ENCODE peak calls at places on chromosomes 11 and 22, in five cellular contexts. T is OCI-LY7; J is CD8-positive, alpha-beta T cell; K is GM23338; N is A549. Q is an unnamed sample.
A peak's percentile ranks its signal among the peaks of the same experiment; 100 is the strongest.

GRCh38 chr11:43736502-43737193 is 56.1 kb downstream of the HSD17B12 start:
- DNase-seq in J (no peak), T (no peak), K (no peak), N (no peak), Q (no peak)

GRCh38 chr22:17929909-17930308 is 94.5 kb downstream of the MICAL3 start:
- DNase-seq in K (no peak), T (no peak), N (no peak), J (no peak), Q (no peak)

GRCh38 chr22:30947821-30948454 is 20.6 kb downstream of the MORC2 start:
- DNase-seq in N (no peak), T (peak; percentile 44), K (peak; percentile 48), J (no peak), Q (no peak)

GRCh38 chr11:12088047-12088481 is 22.3 kb upstream of the MICAL2 start:
- DNase-seq in N (no peak), K (no peak), J (no peak), T (no peak), Q (peak; percentile 69)

GRCh38 chr11:82775736-82776346 is 42.2 kb upstream of the FAM181B start:
- DNase-seq in N (peak; percentile 42), T (peak; percentile 51), K (peak; percentile 81), J (no peak), Q (no peak)

GRCh38 chr11:12626616-12627015 is 47.6 kb upstream of the TEAD1 start:
- DNase-seq in N (no peak), T (no peak), J (no peak), K (no peak), Q (no peak)

GRCh38 chr11:121321614-121322243 is 29.2 kb downstream of the SC5D start:
- DNase-seq in J (no peak), T (peak; percentile 83), K (peak; percentile 79), N (no peak), Q (peak; percentile 37)

GRCh38 chr22:22881116-22882032 is 6.2 kb upstream of the IGLL5 start:
- DNase-seq in T (peak; percentile 66), N (no peak), K (no peak), J (peak; percentile 41), Q (no peak)

GRCh38 chr11:12170984-12171383 is 60.6 kb downstream of the MICAL2 start:
- DNase-seq in T (no peak), N (no peak), K (no peak), J (no peak), Q (no peak)

GRCh38 chr22:39908737-39909136 is 7.9 kb downstream of the GRAP2 start:
- DNase-seq in T (no peak), J (peak; percentile 54), N (no peak), K (no peak), Q (no peak)

GRCh38 chr11:84390441-84391078 is 1104.4 kb upstream of the CCDC90B start:
- DNase-seq in T (no peak), K (peak; percentile 92), J (no peak), N (no peak), Q (no peak)

GRCh38 chr22:32836286-32836859 is 34.9 kb downstream of the TIMP3 start:
- DNase-seq in K (peak; percentile 68), T (peak; percentile 23), N (peak; percentile 18), J (no peak), Q (no peak)

GRCh38 chr22:46377566-46378498 is 42.3 kb downstream of the TRMU start:
- DNase-seq in T (no peak), N (peak; percentile 92), K (peak; percentile 74), J (no peak), Q (no peak)

GRCh38 chr22:37303821-37304274 is 21.5 kb downstream of the CYTH4 start:
- DNase-seq in T (no peak), N (peak; percentile 82), J (peak; percentile 49), K (no peak), Q (no peak)

GRCh38 chr11:11841121-11841604 is 609 bp upstream of the USP47 start:
- DNase-seq in T (no peak), N (peak; percentile 55), J (peak; percentile 26), K (peak; percentile 52), Q (peak; percentile 40)

GRCh38 chr11:117704416-117705150 is 92.4 kb downstream of the DSCAML1 start:
- DNase-seq in K (no peak), J (no peak), T (no peak), N (no peak), Q (no peak)

GRCh38 chr11:28043930-28044709 is 63.8 kb downstream of the KIF18A start:
- DNase-seq in K (peak; percentile 1), J (no peak), N (peak; percentile 3), T (no peak), Q (no peak)

GRCh38 chr11:120694706-120695105 is 183.2 kb downstream of the GRIK4 start:
- DNase-seq in N (no peak), K (no peak), J (no peak), T (no peak), Q (no peak)

GRCh38 chr22:20508815-20509271 is 1.4 kb downstream of the MED15 start:
- DNase-seq in K (no peak), T (peak; percentile 26), N (no peak), J (no peak), Q (no peak)

GRCh38 chr22:37218771-37219411 is 6.6 kb upstream of the SSTR3 start:
- DNase-seq in N (no peak), J (peak; percentile 89), K (no peak), T (peak; percentile 87), Q (no peak)

GRCh38 chr11:110738641-110739040 is 26.4 kb upstream of the ARHGAP20 start:
- DNase-seq in K (no peak), N (no peak), T (no peak), J (no peak), Q (no peak)

GRCh38 chr11:14065153-14065552 is 102.6 kb downstream of the SPON1 start:
- DNase-seq in K (no peak), T (no peak), J (no peak), N (no peak), Q (no peak)

GRCh38 chr11:61277186-61277972 is 17.7 kb downstream of the VWCE start:
- DNase-seq in N (no peak), K (no peak), T (no peak), J (no peak), Q (no peak)

GRCh38 chr11:73326929-73327811 is 19.1 kb downstream of the ARHGEF17 start:
- DNase-seq in K (no peak), T (no peak), N (no peak), J (no peak), Q (no peak)

GRCh38 chr11:128553662-128554392 is 33.5 kb downstream of the ETS1 start:
- DNase-seq in T (peak; percentile 75), J (no peak), N (no peak), K (no peak), Q (no peak)

GRCh38 chr11:65793144-65793581 is 6.3 kb downstream of the OVOL1 start:
- DNase-seq in K (no peak), J (no peak), T (no peak), N (no peak), Q (peak; percentile 92)

GRCh38 chr11:112400615-112401014 is 140.0 kb upstream of the PLET1 start:
- DNase-seq in K (no peak), T (no peak), J (no peak), N (no peak), Q (no peak)

GRCh38 chr11:131404010-131404409 is 33.6 kb downstream of the NTM start:
- DNase-seq in J (no peak), N (no peak), T (no peak), K (no peak), Q (no peak)

GRCh38 chr11:129224538-129224937 is 32.4 kb upstream of the ARHGAP32 start:
- DNase-seq in T (no peak), J (no peak), N (no peak), K (no peak), Q (no peak)

GRCh38 chr11:16356751-16357365 is 512 bp upstream of the SOX6 start:
- DNase-seq in J (no peak), T (no peak), K (no peak), N (no peak), Q (no peak)

GRCh38 chr11:63978551-63979235 is 4.3 kb downstream of the COX8A start:
- DNase-seq in N (no peak), T (no peak), K (peak; percentile 53), J (no peak), Q (peak; percentile 36)

GRCh38 chr11:63979426-63979825 is 5.0 kb downstream of the COX8A start:
- DNase-seq in N (no peak), J (no peak), K (no peak), T (no peak), Q (no peak)

GRCh38 chr11:63970902-63971301 is 3.5 kb upstream of the COX8A start:
- DNase-seq in K (no peak), T (no peak), J (no peak), N (no peak), Q (no peak)

DNA sequence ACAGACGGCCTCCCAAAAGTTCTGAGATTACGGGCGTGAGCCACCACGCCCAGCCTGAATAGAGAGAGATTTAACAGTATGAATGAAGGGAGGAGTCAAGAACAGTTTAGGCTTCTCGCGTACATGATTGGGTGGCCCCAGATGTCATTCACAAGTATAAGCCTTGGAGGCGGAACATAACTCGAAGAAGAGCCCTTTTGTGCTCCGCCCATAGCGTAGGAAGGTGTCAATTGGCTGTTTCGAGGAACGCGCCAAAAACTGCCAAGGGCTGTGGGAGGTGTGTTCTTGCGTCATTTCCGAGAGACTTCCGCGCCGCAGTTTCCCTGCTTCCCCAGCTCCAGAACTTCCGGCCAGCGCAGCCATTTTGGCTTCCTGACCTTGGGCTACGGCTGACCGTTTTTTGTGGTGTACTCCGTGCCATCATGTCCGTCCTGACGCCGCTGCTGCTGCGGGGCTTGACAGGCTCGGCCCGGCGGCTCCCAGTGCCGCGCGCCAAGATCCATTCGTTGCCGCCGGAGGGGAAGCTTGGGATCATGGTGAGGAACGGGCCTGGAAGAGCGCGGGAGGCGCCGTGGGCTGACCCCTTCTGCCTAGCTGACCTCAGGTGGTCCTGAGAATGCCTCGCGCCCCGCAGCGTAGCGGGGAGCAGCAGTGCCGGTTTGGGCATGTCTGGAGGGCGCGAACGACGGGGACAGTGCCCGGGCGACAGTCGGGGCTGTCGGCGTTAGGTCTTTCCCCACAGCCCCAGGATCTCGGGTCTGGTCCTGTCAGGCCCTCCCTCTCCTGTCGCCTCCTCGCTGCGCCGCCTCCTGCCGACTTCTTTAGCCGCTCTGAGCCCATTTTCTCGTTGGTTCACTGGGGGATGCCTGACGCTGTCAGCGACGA is at the start of gene COX8A:
- DNase-seq in N (peak; percentile 99), K (peak; percentile 100), T (peak; percentile 100), J (peak; percentile 98), Q (peak; percentile 99)
- TF ChIP-seq CTCF in N (no peak), K (peak; percentile 14), T (no peak), J (no peak), Q (no peak)

GRCh38 chr11:57674251-57674650 is 6.3 kb downstream of the ZDHHC5 start:
- DNase-seq in J (no peak), K (no peak), T (no peak), N (no peak), Q (no peak)
- H3K4me1 ChIP-seq in J (peaks cover 74% of the 10 kb centered on the region), K (peaks cover 22% of the 10 kb centered on the region), T (peaks cover 17% of the 10 kb centered on the region), N (peaks cover 10% of the 10 kb centered on the region), Q (peaks cover 9% of the 10 kb centered on the region)

GRCh38 chr11:109308551-109308950 is 113.4 kb upstream of the C11orf87 start:
- DNase-seq in T (no peak), K (no peak), N (no peak), J (no peak), Q (no peak)
- H3K4me3 ChIP-seq in T (no peak overlapping the region), K (no peak overlapping the region), N (no peak overlapping the region), J (no peak overlapping the region), Q (no peak overlapping the region)

GRCh38 chr11:62508336-62509058 is 38.1 kb downstream of the AHNAK start:
- DNase-seq in T (peak; percentile 40), K (peak; percentile 92), J (no peak), N (peak; percentile 89), Q (peak; percentile 84)
- TF ChIP-seq CTCF in T (peak; percentile 55), K (peak; percentile 49), J (no peak), N (peak; percentile 50), Q (peak; percentile 73)